ENCODE peak calls at places on chromosome 11, in six cellular contexts. P, E, R, I, N and G are unnamed samples.

GRCh38 chr11:27718853-27719574 is 18.8 kb upstream of the BDNF start:
- DNase-seq in E (no peak), N (peak; percentile 42), I (peak; percentile 69), P (no peak), R (no peak), G (peak; percentile 72)

GRCh38 chr11:95788921-95789505 is 569 bp downstream of the FAM76B start:
- DNase-seq in N (peak; percentile 13), I (no peak), R (no peak), P (peak; percentile 31), E (peak; percentile 11), G (peak; percentile 71)

GRCh38 chr11:1770528-1770927 is 6.8 kb upstream of the CTSD start:
- DNase-seq in P (no peak), E (no peak), N (no peak), R (no peak), I (no peak), G (no peak)

GRCh38 chr11:15967166-15967565 is 389.2 kb downstream of the SOX6 start:
- DNase-seq in P (no peak), R (no peak), N (peak; percentile 34), E (no peak), I (peak; percentile 75), G (peak; percentile 58)

GRCh38 chr11:2517016-2517385 is 72.2 kb downstream of the KCNQ1 start:
- DNase-seq in E (peak; percentile 8), P (no peak), I (no peak), N (no peak), R (no peak), G (no peak)

GRCh38 chr11:28983780-28984179 is 875.6 kb downstream of the METTL15 start:
- DNase-seq in R (no peak), I (peak; percentile 50), P (no peak), N (no peak), E (no peak), G (no peak)

GRCh38 chr11:44811841-44812448 is 85.2 kb downstream of the TSPAN18 start:
- DNase-seq in P (no peak), N (no peak), R (no peak), E (no peak), I (no peak), G (no peak)

GRCh38 chr11:12494699-12495098 is 117.3 kb downstream of the PARVA start:
- DNase-seq in P (no peak), N (no peak), E (no peak), R (no peak), I (no peak), G (no peak)

GRCh38 chr11:39367526-39367925 is 2091.9 kb downstream of the LRRC4C start:
- DNase-seq in P (no peak), I (no peak), N (no peak), R (no peak), E (no peak), G (no peak)

GRCh38 chr11:94762208-94762607 is 5.9 kb upstream of the AMOTL1 start:
- DNase-seq in P (no peak), N (peak; percentile 34), E (no peak), R (no peak), I (no peak), G (no peak)